ENCODE peak calls at places on chromosomes 1 and 21, in four cellular contexts. O is heart left ventricle, H is tibial artery, X is astrocyte of the spinal cord. L is an unnamed sample.

GRCh38 chr1:1014896-1015681 is 1.8 kb downstream of the ISG15 start:
- DNase-seq in X (no peak), H (no peak), O (peak), L (no peak)

GRCh38 chr21:42841156-42841915 is 38.0 kb downstream of the WDR4 start:
- DNase-seq in H (no peak), X (no peak), O (no peak), L (no peak)

GRCh38 chr1:169712309-169712631 is 850 bp upstream of the SELL start:
- DNase-seq in H (no peak), O (no peak), X (no peak), L (no peak)

GRCh38 chr1:58251415-58252073 is 295.0 kb downstream of the OMA1 start:
- DNase-seq in X (no peak), H (no peak), O (no peak), L (no peak)

GRCh38 chr1:109687641-109688499 is at the start of gene GSTM1:
- DNase-seq in O (no peak), H (no peak), X (peak), L (peak)

GRCh38 chr1:44637590-44638411 is 36.5 kb downstream of the TMEM53 start:
- DNase-seq in H (no peak), X (no peak), O (no peak), L (no peak)

GRCh38 chr1:107870691-107871090 is 94.3 kb downstream of the VAV3 start:
- DNase-seq in O (no peak), H (no peak), X (no peak), L (no peak)

GRCh38 chr1:3772027-3772714 is 378 bp upstream of the SMIM1 start:
- DNase-seq in O (peak), X (peak), H (peak), L (peak)

GRCh38 chr1:240474133-240474614 is 137.8 kb downstream of the GREM2 start:
- DNase-seq in O (no peak), H (no peak), X (peak), L (peak)

GRCh38 chr1:41709873-41710272 is 208.8 kb downstream of the HIVEP3 start:
- DNase-seq in X (no peak), H (no peak), O (no peak), L (no peak)

GRCh38 chr1:111032295-111032897 is 68.7 kb upstream of the LRIF1 start:
- DNase-seq in H (no peak), O (no peak), X (peak), L (peak)

GRCh38 chr1:206774096-206774495 is 1.8 kb upstream of the IL10 start:
- DNase-seq in O (no peak), H (no peak), X (no peak), L (no peak)

GRCh38 chr21:46097826-46098286 is at the start of gene COL6A2:
- DNase-seq in H (peak), X (peak), O (peak), L (no peak)

GRCh38 chr1:21648791-21649190 is 20.4 kb downstream of the RAP1GAP start:
- DNase-seq in O (no peak), X (no peak), H (no peak), L (no peak)

GRCh38 chr1:58720680-58721079 is 20.8 kb upstream of the MYSM1 start:
- DNase-seq in O (no peak), H (no peak), X (no peak), L (no peak)

GRCh38 chr1:150928286-150928685 is 2.1 kb downstream of the SETDB1 start:
- DNase-seq in O (no peak), X (no peak), H (no peak), L (no peak)

GRCh38 chr1:179206817-179207216 is 22.7 kb downstream of the ABL2 start:
- DNase-seq in O (no peak), X (no peak), H (no peak), L (no peak)

GRCh38 chr1:92804721-92805169 is 19.8 kb upstream of the EVI5 start:
- DNase-seq in O (peak), H (peak), X (peak), L (peak)

GRCh38 chr1:192877283-192877886 is 68.5 kb downstream of the RGS2 start:
- DNase-seq in X (peak), O (no peak), H (no peak), L (peak)

GRCh38 chr1:11157867-11158266 is 31.3 kb upstream of the ANGPTL7 start:
- DNase-seq in H (peak), X (peak), O (peak), L (no peak)

GRCh38 chr21:24147674-24148073 is 1459.6 kb downstream of the MRPL39 start:
- DNase-seq in X (no peak), O (no peak), H (no peak), L (no peak)

GRCh38 chr1:177975588-177976495 is 6.0 kb upstream of the SEC16B start:
- DNase-seq in H (no peak), X (peak), O (no peak), L (no peak)

GRCh38 chr21:29175408-29176147 is 45.1 kb downstream of the MAP3K7CL start:
- DNase-seq in H (no peak), X (peak), O (no peak), L (no peak)

GRCh38 chr1:158496379-158496778 is 24.4 kb downstream of the OR10R2 start:
- DNase-seq in O (no peak), H (no peak), X (no peak), L (no peak)
- TF ChIP-seq CTCF in O (peak), H (no peak), X (no peak), L (no peak)

GRCh38 chr1:81682490-81682889 is 118.2 kb upstream of the ADGRL2 start:
- DNase-seq in H (no peak), X (peak), O (no peak), L (peak)

GRCh38 chr1:81679972-81680371 is 120.8 kb upstream of the ADGRL2 start:
- DNase-seq in H (no peak), O (peak), X (no peak), L (no peak)

GRCh38 chr1:81678779-81679178 is 122.0 kb upstream of the ADGRL2 start:
- DNase-seq in O (no peak), H (no peak), X (no peak), L (no peak)

GRCh38 chr1:81681104-81681503 is 119.6 kb upstream of the ADGRL2 start:
- DNase-seq in H (no peak), X (no peak), O (no peak), L (no peak)

DNA sequence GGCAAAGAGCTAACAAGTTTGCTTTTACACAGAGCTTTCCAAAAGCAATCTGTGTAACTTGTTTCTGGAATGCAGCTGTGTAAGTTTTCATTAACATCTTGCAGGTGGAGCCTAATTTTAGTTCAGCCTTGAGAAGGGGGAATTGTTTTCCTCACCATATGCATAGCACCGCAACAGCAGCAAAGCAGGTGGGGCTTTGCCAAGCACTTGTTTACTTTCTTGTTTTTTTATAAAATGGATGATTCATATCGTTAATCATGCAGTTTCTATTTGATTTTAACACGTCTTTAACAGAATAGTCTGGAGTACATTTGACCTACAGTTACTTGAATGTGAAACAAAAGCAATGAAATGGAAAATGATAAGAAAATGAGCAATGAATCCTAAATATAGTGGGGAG is 119.2 kb upstream of the ADGRL2 start:
- DNase-seq in H (no peak), X (no peak), O (no peak), L (no peak)
- H3K4me3 ChIP-seq in H (no peak), X (no peak), O (no peak), L (no peak)

GRCh38 chr1:94803106-94803505 is 17.1 kb upstream of the SLC44A3 start:
- DNase-seq in X (no peak), O (no peak), H (no peak), L (no peak)

GRCh38 chr1:94799201-94799600 is 21.0 kb upstream of the SLC44A3 start:
- DNase-seq in X (no peak), H (no peak), O (no peak), L (no peak)

GRCh38 chr1:94804442-94804837 is 15.7 kb upstream of the SLC44A3 start:
- DNase-seq in X (no peak), H (no peak), O (no peak), L (no peak)

GRCh38 chr1:94803517-94804441 is 16.4 kb upstream of the SLC44A3 start:
- DNase-seq in O (peak), X (no peak), H (no peak), L (no peak)

DNA sequence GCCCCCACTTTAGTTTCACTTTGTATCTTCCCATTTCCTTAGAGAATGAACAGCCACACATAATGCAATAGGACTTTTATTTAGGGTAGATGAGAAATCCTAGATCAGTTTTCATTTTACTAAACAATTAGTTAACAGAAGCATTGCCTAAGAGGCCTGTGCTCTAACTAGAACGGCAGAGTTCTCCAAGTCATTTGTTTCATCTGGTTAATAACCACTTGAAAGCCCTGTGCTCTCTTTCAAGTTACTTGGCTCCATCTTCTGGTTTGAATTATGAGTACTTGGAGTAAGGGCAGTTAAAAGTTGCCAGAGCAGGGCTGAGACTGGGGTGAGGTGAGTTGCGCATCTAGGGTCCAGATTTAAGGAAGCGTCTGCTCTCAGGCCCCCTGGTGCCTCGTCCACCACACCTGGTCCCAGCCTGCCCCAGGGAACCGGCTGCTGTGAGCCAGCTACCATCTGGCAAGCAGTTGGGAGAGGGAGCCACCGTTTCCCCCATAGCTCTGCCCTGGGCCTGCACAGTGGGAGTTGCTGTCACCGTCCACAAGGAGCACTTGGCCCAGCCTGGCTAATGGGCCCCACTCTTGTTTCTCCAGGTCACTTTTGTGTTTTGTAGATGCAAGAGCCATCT is 18.1 kb upstream of the SLC44A3 start:
- DNase-seq in O (peak), X (peak), H (no peak), L (peak)
- TF ChIP-seq CTCF in O (peak), X (peak), H (peak), L (peak)

GRCh38 chr1:223708001-223708359 is 4.4 kb upstream of the CAPN2 start:
- DNase-seq in O (no peak), X (no peak), H (no peak), L (no peak)
- H3K4me3 ChIP-seq in O (no peak), X (no peak), H (no peak), L (no peak)

DNA sequence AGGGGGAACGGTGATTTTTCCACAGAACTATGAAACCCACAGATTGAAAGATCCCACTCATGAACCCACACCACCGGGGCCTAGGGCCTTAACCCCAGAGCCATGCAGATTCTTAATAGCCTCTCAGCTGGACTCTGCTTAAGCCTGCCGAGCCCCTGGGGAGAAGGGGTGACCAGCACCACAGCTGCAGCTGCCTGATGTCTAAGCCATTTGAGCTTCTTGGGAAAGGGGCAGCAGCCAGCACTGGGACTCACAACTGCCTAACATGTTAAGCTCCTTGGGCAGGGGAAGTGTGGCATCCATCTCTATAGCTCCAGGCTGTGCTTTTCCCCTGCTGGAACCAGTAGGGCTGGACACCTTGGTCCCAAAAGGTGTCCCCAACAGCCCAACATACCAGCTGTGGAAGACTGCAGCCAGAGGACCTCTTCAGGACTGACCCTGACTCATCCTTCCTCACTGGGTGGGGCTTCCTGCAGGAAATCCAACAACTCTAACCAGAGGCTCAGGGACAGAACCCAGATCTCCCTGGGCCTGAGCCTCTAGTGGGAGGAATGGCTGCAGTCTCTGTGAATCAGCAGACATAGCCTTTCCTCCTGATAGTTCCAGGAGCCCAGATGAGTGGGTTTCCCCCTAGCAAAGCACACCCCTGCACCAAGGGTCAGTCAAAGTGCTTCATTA is 34.6 kb upstream of the FMO3 start:
- DNase-seq in X (no peak), H (no peak), O (no peak), L (no peak)
- TF ChIP-seq CTCF in X (no peak), H (no peak), O (no peak), L (no peak)

GRCh38 chr1:115184951-115185331 is 95.6 kb upstream of the TSPAN2 start:
- DNase-seq in H (peak), O (peak), X (peak), L (no peak)
- H3K4me3 ChIP-seq in H (peak), O (no peak), X (no peak), L (no peak)

GRCh38 chr21:33232640-33233039 is 2.9 kb downstream of the IFNAR2 start:
- DNase-seq in H (no peak), O (no peak), X (no peak), L (no peak)

GRCh38 chr21:33229776-33230517 is at the start of gene IFNAR2:
- DNase-seq in H (peak), O (peak), X (peak), L (no peak)

GRCh38 chr21:33231526-33231925 is 1.8 kb downstream of the IFNAR2 start:
- DNase-seq in H (no peak), X (no peak), O (no peak), L (no peak)

GRCh38 chr21:33229099-33229775 is 501 bp upstream of the IFNAR2 start:
- DNase-seq in O (no peak), X (no peak), H (no peak), L (no peak)

DNA sequence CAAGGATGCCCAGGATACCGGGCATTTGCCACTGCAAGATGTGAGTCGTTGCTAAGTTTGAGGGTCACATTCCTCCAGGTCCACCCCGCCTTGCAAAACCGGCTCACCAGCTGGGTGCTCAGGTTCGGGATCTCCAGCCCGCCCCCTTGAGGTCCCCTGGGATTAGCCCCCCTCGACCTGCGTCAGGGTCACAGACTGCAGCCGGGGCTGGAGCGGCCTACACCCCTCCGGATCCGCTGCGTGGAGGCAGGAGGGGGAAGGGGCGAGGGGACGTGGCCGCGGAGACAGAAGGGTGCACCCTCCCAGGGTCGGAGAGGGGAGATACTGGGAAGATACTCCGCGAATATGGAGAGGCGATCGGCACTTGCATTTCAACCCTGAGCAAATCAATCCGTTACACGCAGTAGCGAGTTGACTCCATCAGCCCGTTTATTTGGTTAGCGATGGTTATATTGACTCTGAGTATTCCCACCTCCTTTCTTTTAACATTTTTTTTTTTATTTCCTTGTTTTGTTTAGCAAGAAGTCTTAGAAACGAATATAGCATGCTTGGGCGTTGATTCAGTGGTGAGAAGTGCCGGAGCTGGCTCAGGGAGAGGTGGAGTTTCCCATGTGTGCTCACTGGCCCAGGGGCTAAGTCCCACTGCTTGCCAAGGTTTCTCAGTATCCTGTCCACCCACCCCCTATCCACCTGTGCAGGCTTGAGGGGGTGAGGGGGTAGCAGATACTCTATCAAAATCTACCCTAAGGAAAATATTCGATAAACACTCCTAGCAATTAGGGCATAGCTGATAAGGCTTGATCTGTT is 983 bp downstream of the IFNAR2 start:
- DNase-seq in O (peak), H (peak), X (peak), L (peak)
- TF ChIP-seq CTCF in O (peak), H (no peak), X (peak), L (peak)